ENCODE peak calls at places on chromosomes 5 and 9, in eight cellular contexts. O, M, Y, U, X, R, Q and Z are unnamed samples.

GRCh38 chr9:75855509-75855908 is 35.0 kb upstream of the PCSK5 start:
- DNase-seq in Y (peak), M (peak), O (peak), X (no peak), R (no peak), Q (peak), U (no peak), Z (no peak)

GRCh38 chr9:127664324-127664677 is 42.5 kb upstream of the CFAP157 start:
- DNase-seq in M (no peak), Q (no peak), U (no peak), O (no peak), R (no peak), Y (no peak), X (no peak), Z (no peak)

GRCh38 chr5:102787134-102787533 is 32.0 kb downstream of the PAM start:
- DNase-seq in Q (no peak), O (no peak), R (no peak), M (no peak), X (no peak), Y (no peak), U (no peak), Z (no peak)

GRCh38 chr5:76175821-76176403 is 92.7 kb downstream of the SV2C start:
- DNase-seq in R (no peak), O (no peak), M (peak), U (no peak), X (no peak), Q (no peak), Y (no peak), Z (no peak)

GRCh38 chr9:121556580-121556979 is 56.9 kb upstream of the GGTA1 start:
- DNase-seq in Y (peak), M (no peak), U (no peak), O (peak), R (no peak), X (no peak), Q (peak), Z (peak)

GRCh38 chr5:165882099-165882498 is 2376.7 kb downstream of the MAT2B start:
- DNase-seq in Y (no peak), X (no peak), M (no peak), U (no peak), Q (no peak), R (no peak), O (no peak), Z (no peak)

GRCh38 chr9:83154821-83155220 is 91.9 kb upstream of the RASEF start:
- DNase-seq in O (peak), R (no peak), U (no peak), X (no peak), Y (no peak), M (no peak), Q (no peak), Z (peak)

GRCh38 chr5:79759436-79759835 is 69.8 kb downstream of the CMYA5 start:
- DNase-seq in Y (peak), Q (no peak), X (no peak), R (no peak), M (no peak), U (no peak), O (peak), Z (peak)

GRCh38 chr9:33868430-33869000 is 51.6 kb downstream of the UBE2R2 start:
- DNase-seq in U (peak), O (no peak), Y (peak), R (no peak), X (no peak), Q (no peak), M (no peak), Z (no peak)

GRCh38 chr5:55994502-55994997 is at the start of gene IL6ST:
- DNase-seq in O (peak), Q (peak), R (peak), M (peak), Y (peak), U (no peak), X (no peak), Z (peak)

GRCh38 chr5:73451218-73452130 is 2.9 kb upstream of the FOXD1 start:
- DNase-seq in R (no peak), M (peak), U (no peak), Y (peak), X (peak), O (peak), Q (peak), Z (peak)

GRCh38 chr9:3946840-3947239 is 353.0 kb downstream of the GLIS3 start:
- DNase-seq in M (no peak), Y (no peak), O (no peak), Q (no peak), R (no peak), X (no peak), U (no peak), Z (no peak)

GRCh38 chr5:62593331-62593730 is 14.7 kb downstream of the LRRC70 start:
- DNase-seq in O (no peak), M (no peak), R (no peak), Q (no peak), Y (peak), X (no peak), U (no peak), Z (peak)

GRCh38 chr5:133681896-133682295 is 69.6 kb upstream of the FSTL4 start:
- DNase-seq in U (no peak), M (no peak), O (no peak), Q (no peak), Y (no peak), R (no peak), X (no peak), Z (no peak)

GRCh38 chr9:13447551-13448422 is 168.3 kb upstream of the MPDZ start:
- DNase-seq in Q (no peak), M (no peak), O (no peak), U (peak), X (no peak), Y (peak), R (no peak), Z (no peak)

GRCh38 chr9:133967024-133967741 is 24.9 kb downstream of the VAV2 start:
- DNase-seq in R (no peak), O (peak), X (no peak), M (no peak), Y (peak), U (no peak), Q (no peak), Z (peak)

GRCh38 chr9:70480405-70480980 is 66.0 kb upstream of the KLF9 start:
- DNase-seq in Y (peak), O (peak), Q (peak), X (peak), U (peak), R (no peak), M (no peak), Z (no peak)

GRCh38 chr5:117302949-117303348 is 728.3 kb upstream of the SEMA6A start:
- DNase-seq in U (no peak), O (no peak), M (no peak), X (no peak), Y (no peak), R (peak), Q (no peak), Z (no peak)

GRCh38 chr9:101437806-101438232 is 2.2 kb upstream of the ALDOB start:
- DNase-seq in U (no peak), O (no peak), Q (peak), M (no peak), X (peak), R (no peak), Y (no peak), Z (no peak)

GRCh38 chr9:4197548-4197947 is 102.3 kb downstream of the GLIS3 start:
- DNase-seq in Q (no peak), U (peak), X (no peak), R (peak), O (peak), M (peak), Y (no peak), Z (peak)

GRCh38 chr5:14178091-14178490 is 34.9 kb downstream of the TRIO start:
- DNase-seq in Y (no peak), U (no peak), M (no peak), Q (no peak), X (no peak), R (no peak), O (no peak), Z (no peak)

GRCh38 chr5:170006016-170006415 is 25.7 kb upstream of the INSYN2B start:
- DNase-seq in M (no peak), O (no peak), Y (peak), U (no peak), X (no peak), R (no peak), Q (no peak), Z (no peak)